ENCODE peak calls at places on chromosomes 4 and X, in ten cellular contexts. I, M, H, J, O, C, D, Y, N and P are unnamed samples. For H3K4me1, the result is how much of the 10 kb centered on the place peaks cover.

GRCh38 chrX:1860936-1861670 is 246.2 kb downstream of the ASMT start:
- DNase-seq in D (no peak), M (no peak), H (no peak), Y (no peak), N (no peak), J (no peak), O (no peak), I (no peak), C (no peak), P (no peak)

GRCh38 chr4:146435962-146436361 is 85.8 kb downstream of the SLC10A7 start:
- DNase-seq in M (no peak), O (no peak), H (no peak), N (no peak), J (no peak), I (no peak), C (no peak), D (no peak), Y (no peak), P (no peak)

GRCh38 chr4:95585016-95585695 is 36.4 kb upstream of the UNC5C start:
- DNase-seq in N (no peak), M (peak), O (no peak), I (no peak), Y (no peak), D (no peak), H (no peak), J (no peak), C (no peak), P (no peak)

GRCh38 chr4:183299464-183299863 is 20.6 kb downstream of the CLDN22 start:
- DNase-seq in J (no peak), C (no peak), H (no peak), I (no peak), Y (no peak), D (no peak), N (no peak), O (peak), M (no peak), P (no peak)

GRCh38 chr4:102627831-102628523 is 126.8 kb downstream of the NFKB1 start:
- DNase-seq in I (no peak), O (peak), J (no peak), C (no peak), M (peak), H (no peak), N (no peak), Y (no peak), D (no peak), P (no peak)

GRCh38 chr4:129641179-129641578 is 545.2 kb downstream of the C4orf33 start:
- DNase-seq in O (peak), H (peak), Y (peak), N (peak), J (peak), I (peak), D (peak), C (peak), M (peak), P (peak)

GRCh38 chr4:140156529-140157171 is 2.7 kb upstream of the MAML3 start:
- DNase-seq in C (no peak), Y (no peak), M (no peak), D (no peak), O (no peak), H (no peak), N (no peak), I (no peak), J (no peak), P (no peak)

GRCh38 chr4:184362338-184362737 is 112.0 kb downstream of the IRF2 start:
- DNase-seq in O (no peak), Y (no peak), D (no peak), M (no peak), I (no peak), J (no peak), H (no peak), C (no peak), N (no peak), P (no peak)

GRCh38 chr4:55215087-55215486 is 89.7 kb upstream of the KDR start:
- DNase-seq in J (no peak), N (no peak), H (no peak), D (no peak), Y (no peak), C (no peak), M (no peak), I (no peak), O (no peak), P (no peak)

GRCh38 chr4:107993969-107994368 is 4.3 kb downstream of the HADH start:
- DNase-seq in C (no peak), O (no peak), H (no peak), J (no peak), N (no peak), M (no peak), D (no peak), Y (no peak), I (no peak), P (no peak)

GRCh38 chr4:168674077-168674747 is 177.4 kb downstream of the PALLD start:
- DNase-seq in C (no peak), M (peak), I (no peak), D (no peak), Y (no peak), J (no peak), N (peak), H (no peak), O (no peak), P (no peak)

GRCh38 chr4:38675167-38676121 is 11.4 kb downstream of the KLF3 start:
- DNase-seq in D (peak), H (peak), M (peak), Y (peak), O (peak), N (peak), C (peak), I (peak), J (peak), P (no peak)

GRCh38 chr4:183099537-183100297 is 660 bp downstream of the WWC2 start:
- DNase-seq in O (peak), H (peak), M (no peak), N (peak), I (peak), D (no peak), J (peak), Y (peak), C (peak), P (no peak)

GRCh38 chr4:56106755-56107154 is 158.0 kb downstream of the CEP135 start:
- DNase-seq in I (no peak), D (no peak), H (no peak), C (no peak), N (no peak), J (no peak), M (no peak), O (no peak), Y (no peak), P (no peak)

GRCh38 chrX:139724626-139725025 is 16.7 kb upstream of the MCF2 start:
- DNase-seq in I (no peak), Y (no peak), M (no peak), C (no peak), J (no peak), D (no peak), H (no peak), N (no peak), O (no peak), P (no peak)

GRCh38 chr4:118278473-118279274 is 74.1 kb downstream of the PRSS12 start:
- DNase-seq in Y (peak), N (peak), I (peak), D (peak), C (peak), O (peak), J (peak), M (peak), H (peak), P (peak)

GRCh38 chrX:149540621-149541520 is at the start of gene EOLA1:
- DNase-seq in H (peak), C (peak), M (peak), N (peak), Y (peak), D (peak), J (peak), I (peak), O (peak), P (peak)

GRCh38 chrX:13902406-13902805 is 85.5 kb upstream of the GPM6B start:
- DNase-seq in M (no peak), N (no peak), C (no peak), O (no peak), Y (no peak), I (no peak), H (no peak), J (no peak), D (no peak), P (no peak)

GRCh38 chr4:80099671-80100070 is 26.6 kb upstream of the ANTXR2 start:
- DNase-seq in Y (no peak), N (no peak), H (no peak), C (no peak), O (no peak), D (no peak), I (no peak), J (no peak), M (peak), P (no peak)

GRCh38 chrX:51954592-51954991 is 61.2 kb downstream of the MAGED1 start:
- DNase-seq in C (no peak), N (no peak), J (no peak), D (no peak), M (no peak), Y (no peak), O (no peak), H (no peak), I (no peak), P (no peak)

GRCh38 chr4:109816894-109817293 is 1.3 kb downstream of the GAR1 start:
- DNase-seq in O (no peak), N (no peak), D (no peak), M (no peak), Y (no peak), I (no peak), J (no peak), C (no peak), H (no peak), P (no peak)

GRCh38 chr4:40575846-40576245 is 53.8 kb downstream of the RBM47 start:
- DNase-seq in I (no peak), J (no peak), C (peak), D (no peak), N (peak), O (no peak), H (no peak), M (no peak), Y (no peak), P (no peak)

GRCh38 chr4:163693211-163693610 is 198.7 kb downstream of the TMA16 start:
- DNase-seq in J (no peak), I (no peak), N (no peak), D (no peak), H (no peak), O (no peak), Y (no peak), M (peak), C (no peak), P (no peak)

GRCh38 chr4:183223046-183223445 is 97.0 kb downstream of the CLDN22 start:
- DNase-seq in Y (no peak), H (no peak), J (no peak), O (no peak), M (no peak), I (no peak), D (no peak), C (peak), N (no peak), P (no peak)

GRCh38 chr4:32025840-32026459 is 1305.8 kb downstream of the PCDH7 start:
- DNase-seq in J (no peak), O (peak), D (peak), M (peak), N (peak), H (no peak), Y (no peak), C (no peak), I (no peak), P (no peak)

GRCh38 chrX:68307767-68308166 is 125.5 kb downstream of the OPHN1 start:
- DNase-seq in J (no peak), H (no peak), M (peak), Y (no peak), C (no peak), D (no peak), N (no peak), O (no peak), I (no peak), P (no peak)

GRCh38 chr4:153156263-153156662 is 48.0 kb upstream of the TRIM2 start:
- DNase-seq in H (no peak), N (no peak), M (no peak), I (no peak), J (no peak), O (no peak), Y (no peak), D (no peak), C (no peak), P (no peak)

GRCh38 chr4:153152453-153153338 is 51.5 kb upstream of the TRIM2 start:
- DNase-seq in J (peak), N (peak), D (peak), M (peak), O (peak), C (peak), Y (peak), I (no peak), H (peak), P (no peak)

GRCh38 chr4:153151535-153152452 is 52.4 kb upstream of the TRIM2 start:
- DNase-seq in C (peak), Y (peak), H (peak), N (peak), D (peak), I (peak), M (peak), O (peak), J (no peak), P (no peak)

GRCh38 chr4:153153339-153153851 is 50.8 kb upstream of the TRIM2 start:
- DNase-seq in I (no peak), C (peak), O (peak), Y (peak), D (peak), N (peak), H (peak), J (peak), M (peak), P (no peak)

GRCh38 chr4:153154010-153154975 is 50.0 kb upstream of the TRIM2 start:
- DNase-seq in Y (no peak), J (no peak), M (peak), I (no peak), N (peak), H (no peak), D (peak), C (peak), O (peak), P (no peak)
- H3K4me3 ChIP-seq in Y (peak), J (peak), M (peak), I (no peak), N (peak), H (peak), D (peak), C (peak), O (peak), P (peak)

GRCh38 chrX:40261955-40262596 is 164.3 kb upstream of the BCOR start:
- DNase-seq in O (peak), H (peak), C (peak), I (no peak), D (no peak), Y (no peak), J (no peak), N (peak), M (peak), P (no peak)
- H3K4me1 ChIP-seq in O (under half), H (under half), C (under half), I (under half), D (under half), Y (under half), J (under half), N (under half), M (under half), P (under half)

GRCh38 chr4:30718021-30718888 is 1.9 kb upstream of the PCDH7 start:
- DNase-seq in Y (peak), C (no peak), D (peak), M (peak), H (peak), I (peak), N (peak), J (peak), O (peak), P (peak)
- H3K4me3 ChIP-seq in Y (peak), C (peak), D (peak), M (peak), H (peak), I (peak), N (peak), J (peak), O (peak), P (peak)

GRCh38 chr4:2483237-2483636 is 14.3 kb downstream of the RNF4 start:
- DNase-seq in C (no peak), M (no peak), Y (no peak), J (no peak), I (no peak), D (no peak), H (no peak), O (no peak), N (no peak), P (no peak)
- H3K4me1 ChIP-seq in C (half or more), M (under half), Y (under half), J (half or more), I (half or more), D (under half), H (under half), O (under half), N (under half), P (under half)

GRCh38 chrX:132957211-132958085 is 981 bp downstream of the HS6ST2 start:
- DNase-seq in I (no peak), N (peak), J (no peak), D (peak), C (no peak), M (no peak), Y (no peak), H (no peak), O (peak), P (no peak)
- H3K4me3 ChIP-seq in I (peak), N (peak), J (peak), D (peak), C (peak), M (no peak), Y (peak), H (peak), O (no peak), P (peak)

DNA sequence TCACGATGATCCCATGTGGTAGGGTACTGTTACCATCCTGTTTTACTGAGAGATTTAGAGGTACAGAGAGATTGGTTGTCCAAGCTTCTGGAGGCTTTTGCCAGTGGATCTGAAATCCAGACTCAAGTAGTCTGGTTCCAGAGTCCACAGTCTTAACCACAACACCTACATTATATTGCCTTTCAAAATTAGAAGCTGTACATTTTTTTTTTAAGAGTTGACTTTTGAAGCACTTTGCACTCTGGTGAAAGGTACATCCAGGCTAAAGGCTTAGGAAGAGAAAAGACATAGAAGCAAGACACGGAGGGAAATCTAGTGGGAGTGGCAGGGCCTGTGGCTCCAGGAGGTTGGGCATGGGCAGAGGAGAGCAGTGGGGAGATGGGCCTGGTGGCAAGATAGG is 122.1 kb downstream of the AFF1 start:
- DNase-seq in I (no peak), O (no peak), Y (no peak), D (peak), M (no peak), N (no peak), H (no peak), J (no peak), C (no peak), P (no peak)
- H3K4me1 ChIP-seq in I (half or more), O (under half), Y (under half), D (half or more), M (under half), N (under half), H (under half), J (half or more), C (half or more), P (under half)